ENCODE peak calls at places on chromosome 1, in nine cellular contexts. One of them, this sample, is unnamed.

GRCh38 chr1:246788895-246789338 is 64.7 kb downstream of the SCCPDH start:
- DNase-seq in K562: no peak
- DNase-seq in endothelial cell of umbilical vein: no peak
- DNase-seq in spleen: no peak
- DNase-seq in HCT116: no peak
- DNase-seq in stomach: no peak
- DNase-seq in suprapubic skin: peak; percentile 41
- DNase-seq in upper lobe of left lung: peak; percentile 85
- DNase-seq in GM12892: no peak
- DNase-seq in this sample: no peak

GRCh38 chr1:117897551-117897950 is 31.9 kb downstream of the GDAP2 start:
- DNase-seq in K562: no peak
- DNase-seq in stomach: no peak
- DNase-seq in HCT116: no peak
- DNase-seq in suprapubic skin: no peak
- DNase-seq in GM12892: no peak
- DNase-seq in spleen: no peak
- DNase-seq in upper lobe of left lung: no peak
- DNase-seq in endothelial cell of umbilical vein: peak; percentile 12
- DNase-seq in this sample: no peak

GRCh38 chr1:32012709-32013385 is 821 bp upstream of the KHDRBS1 start:
- DNase-seq in stomach: no peak
- DNase-seq in upper lobe of left lung: no peak
- DNase-seq in endothelial cell of umbilical vein: no peak
- DNase-seq in GM12892: no peak
- DNase-seq in K562: peak; percentile 28
- DNase-seq in HCT116: no peak
- DNase-seq in suprapubic skin: no peak
- DNase-seq in spleen: no peak
- DNase-seq in this sample: no peak

GRCh38 chr1:89149229-89149628 is 23.3 kb upstream of the GBP2 start:
- DNase-seq in spleen: no peak
- DNase-seq in upper lobe of left lung: no peak
- DNase-seq in stomach: no peak
- DNase-seq in K562: peak; percentile 11
- DNase-seq in GM12892: no peak
- DNase-seq in suprapubic skin: no peak
- DNase-seq in HCT116: no peak
- DNase-seq in endothelial cell of umbilical vein: peak; percentile 14
- DNase-seq in this sample: no peak

GRCh38 chr1:110890474-110891196 is 17.7 kb downstream of the CD53 start:
- DNase-seq in HCT116: no peak
- DNase-seq in spleen: no peak
- DNase-seq in upper lobe of left lung: no peak
- DNase-seq in K562: peak; percentile 67
- DNase-seq in stomach: no peak
- DNase-seq in suprapubic skin: no peak
- DNase-seq in endothelial cell of umbilical vein: no peak
- DNase-seq in GM12892: no peak
- DNase-seq in this sample: no peak

GRCh38 chr1:151546006-151546925 is 6.2 kb downstream of the TUFT1 start:
- DNase-seq in stomach: no peak
- DNase-seq in GM12892: no peak
- DNase-seq in upper lobe of left lung: no peak
- DNase-seq in HCT116: no peak
- DNase-seq in spleen: no peak
- DNase-seq in K562: no peak
- DNase-seq in suprapubic skin: no peak
- DNase-seq in endothelial cell of umbilical vein: no peak
- DNase-seq in this sample: no peak

GRCh38 chr1:165898837-165899236 is 71.4 kb downstream of the UCK2 start:
- DNase-seq in upper lobe of left lung: no peak
- DNase-seq in stomach: no peak
- DNase-seq in endothelial cell of umbilical vein: peak; percentile 70
- DNase-seq in suprapubic skin: no peak
- DNase-seq in GM12892: no peak
- DNase-seq in HCT116: no peak
- DNase-seq in K562: no peak
- DNase-seq in spleen: no peak
- DNase-seq in this sample: no peak

GRCh38 chr1:27366411-27367159 is at the start of gene MAP3K6:
- DNase-seq in upper lobe of left lung: peak; percentile 94
- DNase-seq in suprapubic skin: peak; percentile 95
- DNase-seq in K562: peak; percentile 91
- DNase-seq in stomach: peak; percentile 90
- DNase-seq in spleen: peak; percentile 91
- DNase-seq in GM12892: no peak
- DNase-seq in endothelial cell of umbilical vein: peak; percentile 55
- DNase-seq in HCT116: peak; percentile 43
- DNase-seq in this sample: no peak

GRCh38 chr1:7500381-7501258 is 270.5 kb upstream of the VAMP3 start:
- DNase-seq in stomach: no peak
- DNase-seq in HCT116: no peak
- DNase-seq in K562: no peak
- DNase-seq in spleen: no peak
- DNase-seq in suprapubic skin: no peak
- DNase-seq in upper lobe of left lung: no peak
- DNase-seq in GM12892: no peak
- DNase-seq in endothelial cell of umbilical vein: no peak
- DNase-seq in this sample: no peak

GRCh38 chr1:94031154-94031553 is 89.8 kb downstream of the ABCA4 start:
- DNase-seq in GM12892: no peak
- DNase-seq in stomach: no peak
- DNase-seq in spleen: no peak
- DNase-seq in endothelial cell of umbilical vein: no peak
- DNase-seq in upper lobe of left lung: no peak
- DNase-seq in K562: no peak
- DNase-seq in suprapubic skin: no peak
- DNase-seq in HCT116: no peak
- DNase-seq in this sample: no peak

GRCh38 chr1:53541761-53542550 is 82.8 kb downstream of the DMRTB1 start:
- DNase-seq in suprapubic skin: peak; percentile 79
- DNase-seq in spleen: peak; percentile 45
- DNase-seq in K562: peak; percentile 18
- DNase-seq in GM12892: no peak
- DNase-seq in stomach: no peak
- DNase-seq in endothelial cell of umbilical vein: no peak
- DNase-seq in HCT116: peak; percentile 13
- DNase-seq in upper lobe of left lung: no peak
- DNase-seq in this sample: no peak

GRCh38 chr1:184906771-184907170 is 67.5 kb downstream of the NIBAN1 start:
- DNase-seq in K562: no peak
- DNase-seq in HCT116: no peak
- DNase-seq in GM12892: no peak
- DNase-seq in endothelial cell of umbilical vein: no peak
- DNase-seq in stomach: no peak
- DNase-seq in spleen: no peak
- DNase-seq in upper lobe of left lung: no peak
- DNase-seq in suprapubic skin: no peak
- DNase-seq in this sample: no peak

GRCh38 chr1:203028067-203028783 is 1.9 kb downstream of the PPFIA4 start:
- DNase-seq in K562: no peak
- DNase-seq in spleen: no peak
- DNase-seq in upper lobe of left lung: no peak
- DNase-seq in endothelial cell of umbilical vein: no peak
- DNase-seq in suprapubic skin: no peak
- DNase-seq in stomach: no peak
- DNase-seq in HCT116: no peak
- DNase-seq in GM12892: no peak
- DNase-seq in this sample: no peak

GRCh38 chr1:198449727-198450433 is 90.6 kb downstream of the ATP6V1G3 start:
- DNase-seq in HCT116: no peak
- DNase-seq in suprapubic skin: no peak
- DNase-seq in endothelial cell of umbilical vein: peak; percentile 86
- DNase-seq in K562: no peak
- DNase-seq in upper lobe of left lung: no peak
- DNase-seq in stomach: no peak
- DNase-seq in spleen: no peak
- DNase-seq in GM12892: no peak
- DNase-seq in this sample: no peak

GRCh38 chr1:241799414-241799813 is 48.6 kb upstream of the EXO1 start:
- DNase-seq in HCT116: no peak
- DNase-seq in GM12892: no peak
- DNase-seq in K562: no peak
- DNase-seq in stomach: no peak
- DNase-seq in spleen: no peak
- DNase-seq in endothelial cell of umbilical vein: no peak
- DNase-seq in suprapubic skin: no peak
- DNase-seq in upper lobe of left lung: no peak
- DNase-seq in this sample: no peak

GRCh38 chr1:47508900-47509488 is 71.2 kb downstream of the FOXD2 start:
- DNase-seq in GM12892: no peak
- DNase-seq in upper lobe of left lung: peak; percentile 27
- DNase-seq in HCT116: no peak
- DNase-seq in spleen: peak; percentile 49
- DNase-seq in suprapubic skin: no peak
- DNase-seq in endothelial cell of umbilical vein: no peak
- DNase-seq in K562: no peak
- DNase-seq in stomach: no peak
- DNase-seq in this sample: no peak

GRCh38 chr1:19338323-19338762 is 26.2 kb downstream of the SLC66A1 start:
- DNase-seq in spleen: no peak
- DNase-seq in K562: peak; percentile 40
- DNase-seq in stomach: no peak
- DNase-seq in GM12892: no peak
- DNase-seq in endothelial cell of umbilical vein: no peak
- DNase-seq in upper lobe of left lung: no peak
- DNase-seq in suprapubic skin: no peak
- DNase-seq in HCT116: no peak
- DNase-seq in this sample: no peak
- TF ChIP-seq POLR2AphosphoS5 in spleen: peak; percentile 48
- TF ChIP-seq POLR2AphosphoS5 in K562: no peak
- TF ChIP-seq POLR2AphosphoS5 in stomach: no peak
- TF ChIP-seq POLR2AphosphoS5 in GM12892: no peak
- TF ChIP-seq POLR2AphosphoS5 in endothelial cell of umbilical vein: no peak
- TF ChIP-seq POLR2AphosphoS5 in upper lobe of left lung: no peak
- TF ChIP-seq POLR2AphosphoS5 in suprapubic skin: no peak
- TF ChIP-seq POLR2AphosphoS5 in HCT116: no peak
- TF ChIP-seq POLR2AphosphoS5 in this sample: no peak

DNA sequence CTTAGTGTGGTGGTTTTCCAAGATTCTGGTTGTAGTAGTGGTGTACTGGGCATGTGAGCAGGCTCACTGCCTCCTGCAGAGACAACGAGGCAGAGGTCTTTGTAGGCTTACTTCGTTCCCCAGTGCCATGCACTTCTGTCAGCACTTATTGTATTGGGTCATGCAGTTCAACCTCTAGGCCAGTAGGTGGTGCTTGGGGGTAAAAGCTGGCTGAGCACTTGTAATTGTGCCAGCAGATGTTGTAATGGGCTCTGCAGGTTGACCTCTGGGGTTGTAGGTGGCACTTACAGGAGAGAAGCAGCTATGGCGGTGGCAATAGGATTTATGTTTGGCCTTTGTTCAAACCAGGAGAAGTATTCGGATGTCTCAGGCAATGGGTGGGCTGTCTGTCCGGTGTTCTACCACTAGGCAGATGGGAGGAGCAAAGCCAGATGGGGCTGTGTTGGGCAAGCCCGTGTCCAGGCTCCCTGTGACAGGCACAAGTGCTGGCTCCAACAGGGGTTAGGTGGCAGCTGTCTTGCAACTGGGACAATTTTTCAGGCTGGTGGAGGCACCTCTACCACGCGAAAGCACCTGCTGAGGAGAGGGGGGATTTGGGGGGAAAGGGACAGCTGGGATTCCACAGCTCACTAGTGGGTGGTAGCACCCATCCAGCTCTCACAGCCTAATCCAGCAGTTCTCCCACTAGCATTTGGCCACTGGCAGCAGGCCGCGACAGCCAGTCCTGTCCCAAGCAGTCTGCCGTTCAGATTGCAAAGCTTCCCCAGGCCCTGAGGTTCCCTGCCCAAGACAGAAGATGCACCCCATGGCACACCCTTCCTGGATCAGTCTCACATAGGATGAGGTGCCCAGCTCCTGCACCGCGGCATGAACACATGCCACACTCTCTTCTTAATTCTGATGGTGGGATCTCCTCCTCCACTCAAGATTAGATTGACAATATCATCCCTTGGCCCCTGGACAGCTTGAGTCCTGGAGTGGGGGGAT is 274.5 kb downstream of the CTH start:
- DNase-seq in upper lobe of left lung: peak; percentile 24
- DNase-seq in K562: peak; percentile 83
- DNase-seq in suprapubic skin: no peak
- DNase-seq in endothelial cell of umbilical vein: peak; percentile 64
- DNase-seq in GM12892: peak; percentile 7
- DNase-seq in HCT116: peak; percentile 41
- DNase-seq in spleen: no peak
- DNase-seq in stomach: peak; percentile 69
- DNase-seq in this sample: peak; percentile 72
- TF ChIP-seq POLR2AphosphoS5 in upper lobe of left lung: peak; percentile 12
- TF ChIP-seq POLR2AphosphoS5 in K562: no peak
- TF ChIP-seq POLR2AphosphoS5 in suprapubic skin: no peak
- TF ChIP-seq POLR2AphosphoS5 in endothelial cell of umbilical vein: no peak
- TF ChIP-seq POLR2AphosphoS5 in GM12892: no peak
- TF ChIP-seq POLR2AphosphoS5 in HCT116: no peak
- TF ChIP-seq POLR2AphosphoS5 in spleen: no peak
- TF ChIP-seq POLR2AphosphoS5 in stomach: peak; percentile 49
- TF ChIP-seq POLR2AphosphoS5 in this sample: no peak

DNA sequence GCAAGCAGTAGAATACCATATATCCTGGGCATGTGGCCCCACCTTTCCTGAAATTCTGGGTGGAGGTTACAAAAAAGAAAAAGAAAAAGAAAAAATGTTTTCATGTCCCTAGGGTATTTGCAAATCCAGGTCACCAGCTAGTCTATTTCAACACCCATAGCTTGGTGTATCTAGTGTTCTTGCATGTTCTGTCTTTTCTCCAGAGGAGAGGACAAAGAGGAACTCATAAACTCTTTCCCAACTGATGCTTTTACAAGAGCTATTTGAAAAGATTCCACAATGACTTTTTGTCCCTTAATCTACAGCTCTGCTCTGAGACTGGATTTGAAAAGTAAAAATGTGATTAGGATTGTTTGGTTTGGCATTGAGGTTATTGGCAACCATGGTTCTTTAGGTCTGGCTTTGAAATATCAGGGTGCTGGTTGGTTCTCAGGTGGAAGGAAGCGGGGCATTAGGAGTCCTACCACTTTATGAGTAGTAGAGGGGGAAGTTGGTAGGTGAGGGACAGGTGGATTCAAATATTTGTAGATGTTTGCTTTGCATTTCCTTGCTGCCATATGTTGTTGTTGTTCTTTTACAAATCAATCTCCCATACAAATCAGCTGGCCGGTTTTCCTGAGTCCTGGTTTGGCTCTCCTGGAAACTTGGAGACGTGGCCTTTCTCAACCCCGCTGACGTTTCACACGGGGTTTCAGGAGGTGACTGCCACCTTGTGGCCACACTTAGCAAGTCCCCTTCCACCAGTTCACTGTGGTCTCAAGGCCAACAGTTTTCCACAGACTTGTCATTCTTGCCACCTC is 126.7 kb upstream of the KIAA0040 start:
- DNase-seq in suprapubic skin: peak; percentile 89
- DNase-seq in stomach: peak; percentile 84
- DNase-seq in GM12892: peak; percentile 41
- DNase-seq in K562: peak; percentile 80
- DNase-seq in upper lobe of left lung: no peak
- DNase-seq in spleen: peak; percentile 89
- DNase-seq in HCT116: peak; percentile 66
- DNase-seq in endothelial cell of umbilical vein: peak; percentile 75
- DNase-seq in this sample: peak; percentile 51
- TF ChIP-seq POLR2AphosphoS5 in suprapubic skin: no peak
- TF ChIP-seq POLR2AphosphoS5 in stomach: no peak
- TF ChIP-seq POLR2AphosphoS5 in GM12892: no peak
- TF ChIP-seq POLR2AphosphoS5 in K562: no peak
- TF ChIP-seq POLR2AphosphoS5 in upper lobe of left lung: no peak
- TF ChIP-seq POLR2AphosphoS5 in spleen: no peak
- TF ChIP-seq POLR2AphosphoS5 in HCT116: no peak
- TF ChIP-seq POLR2AphosphoS5 in endothelial cell of umbilical vein: no peak
- TF ChIP-seq POLR2AphosphoS5 in this sample: no peak

GRCh38 chr1:214281902-214282695 is 1.1 kb downstream of the SMYD2 start:
- DNase-seq in K562: peak; percentile 72
- DNase-seq in stomach: peak; percentile 57
- DNase-seq in endothelial cell of umbilical vein: no peak
- DNase-seq in GM12892: no peak
- DNase-seq in spleen: no peak
- DNase-seq in HCT116: peak; percentile 34
- DNase-seq in upper lobe of left lung: no peak
- DNase-seq in suprapubic skin: no peak
- DNase-seq in this sample: peak; percentile 34
- TF ChIP-seq POLR2AphosphoS5 in K562: no peak
- TF ChIP-seq POLR2AphosphoS5 in stomach: no peak
- TF ChIP-seq POLR2AphosphoS5 in endothelial cell of umbilical vein: no peak
- TF ChIP-seq POLR2AphosphoS5 in GM12892: no peak
- TF ChIP-seq POLR2AphosphoS5 in spleen: no peak
- TF ChIP-seq POLR2AphosphoS5 in HCT116: no peak
- TF ChIP-seq POLR2AphosphoS5 in upper lobe of left lung: no peak
- TF ChIP-seq POLR2AphosphoS5 in suprapubic skin: no peak
- TF ChIP-seq POLR2AphosphoS5 in this sample: no peak

This sample was measured in HL-60.